ENCODE peak calls at places on chromosomes 3 and 15, in four cellular contexts. M is tibial nerve, G is lower lobe of right lung, I is cardiac muscle cell. V is an unnamed sample. For H3K9me3, the result is how much of the 10 kb centered on the place peaks cover.

GRCh38 chr3:15205934-15206661 is at the start of gene CAPN7:
- DNase-seq in G (peak), I (peak), M (peak), V (peak)

GRCh38 chr15:60975951-60976350 is 253.2 kb downstream of the RORA start:
- DNase-seq in G (no peak), M (no peak), I (no peak), V (no peak)

GRCh38 chr3:50338989-50339388 is 1.6 kb downstream of the RASSF1 start:
- DNase-seq in I (no peak), M (no peak), G (no peak), V (no peak)

GRCh38 chr3:167406876-167407492 is 26.9 kb upstream of the ZBBX start:
- DNase-seq in I (peak), M (no peak), G (no peak), V (no peak)

GRCh38 chr3:14552717-14553116 is 12.6 kb upstream of the GRIP2 start:
- DNase-seq in G (peak), I (no peak), M (no peak), V (no peak)

GRCh38 chr3:172087827-172088580 is 48.6 kb downstream of the FNDC3B start:
- DNase-seq in I (no peak), M (no peak), G (no peak), V (no peak)

GRCh38 chr3:50238549-50239026 is 2.6 kb downstream of the GNAI2 start:
- DNase-seq in G (peak), M (peak), I (no peak), V (no peak)

GRCh38 chr3:10370429-10370828 is 49.5 kb upstream of the SEC13 start:
- DNase-seq in I (no peak), G (no peak), M (no peak), V (no peak)

GRCh38 chr3:47645551-47645950 is 66.9 kb upstream of the CSPG5 start:
- DNase-seq in G (no peak), I (no peak), M (no peak), V (no peak)

GRCh38 chr3:64224826-64225606 is at the start of gene PRICKLE2:
- DNase-seq in G (peak), M (peak), I (peak), V (no peak)

GRCh38 chr3:30349507-30349906 is 256.9 kb upstream of the TGFBR2 start:
- DNase-seq in M (no peak), I (no peak), G (no peak), V (no peak)

GRCh38 chr15:54840999-54841398 is 355.7 kb downstream of the RSL24D1 start:
- DNase-seq in I (peak), M (no peak), G (no peak), V (no peak)

GRCh38 chr15:40815042-40815678 is 7.9 kb upstream of the DNAJC17 start:
- DNase-seq in G (no peak), I (peak), M (no peak), V (no peak)

GRCh38 chr15:64515196-64515595 is 54.8 kb downstream of the ZNF609 start:
- DNase-seq in M (no peak), G (no peak), I (no peak), V (no peak)

GRCh38 chr3:66121288-66121687 is 82.6 kb upstream of the MAGI1 start:
- DNase-seq in G (no peak), I (no peak), M (no peak), V (no peak)

GRCh38 chr3:175386630-175387029 is 527.5 kb downstream of the NAALADL2 start:
- DNase-seq in I (no peak), G (no peak), M (no peak), V (no peak)

GRCh38 chr3:85567074-85567676 is 608.4 kb downstream of the CADM2 start:
- DNase-seq in I (peak), M (peak), G (no peak), V (no peak)

GRCh38 chr3:19885468-19885867 is 48.5 kb downstream of the EFHB start:
- DNase-seq in G (no peak), I (peak), M (no peak), V (no peak)

GRCh38 chr15:88525418-88525817 is 21.1 kb downstream of the DET1 start:
- DNase-seq in G (no peak), M (no peak), I (no peak), V (no peak)

GRCh38 chr3:51538115-51538458 is 432 bp upstream of the RAD54L2 start:
- DNase-seq in I (no peak), G (no peak), M (no peak), V (no peak)

GRCh38 chr15:78455749-78456148 is 17.7 kb downstream of the IREB2 start:
- DNase-seq in I (no peak), M (no peak), G (no peak), V (no peak)

GRCh38 chr3:70873686-70874085 is 561.2 kb upstream of the MDFIC2 start:
- DNase-seq in G (no peak), I (no peak), M (no peak), V (no peak)
- H3K9me3 ChIP-seq in G (under half), I (under half), M (under half), V (under half)

GRCh38 chr15:36221992-36222391 is 357.4 kb upstream of the CDIN1 start:
- DNase-seq in I (no peak), M (no peak), G (no peak), V (no peak)

GRCh38 chr15:36218322-36218721 is 361.1 kb upstream of the CDIN1 start:
- DNase-seq in G (no peak), M (no peak), I (no peak), V (no peak)
- H3K9me3 ChIP-seq in G (under half), M (under half), I (under half), V (under half)

DNA sequence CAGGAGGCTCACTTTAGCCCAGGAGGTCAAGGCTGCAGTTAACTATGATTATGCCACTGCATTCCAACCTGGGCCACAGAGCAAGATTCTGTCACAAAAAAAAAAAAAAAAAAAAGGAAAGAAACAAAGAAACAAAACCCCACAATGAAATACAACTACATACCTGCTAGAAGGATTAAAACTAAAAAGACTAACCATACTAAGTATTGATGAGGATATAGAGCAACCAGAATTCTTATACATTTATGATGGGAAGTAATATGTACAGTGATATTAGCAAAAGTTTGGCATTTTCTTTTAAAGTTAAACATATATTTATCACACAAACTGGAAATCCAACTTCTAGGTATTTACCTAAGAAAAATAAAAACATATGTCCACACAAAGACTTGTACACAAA is 40.2 kb upstream of the FOXB1 start:
- DNase-seq in M (no peak), G (no peak), I (no peak), V (no peak)
- H3K9me3 ChIP-seq in M (under half), G (under half), I (under half), V (under half)

DNA sequence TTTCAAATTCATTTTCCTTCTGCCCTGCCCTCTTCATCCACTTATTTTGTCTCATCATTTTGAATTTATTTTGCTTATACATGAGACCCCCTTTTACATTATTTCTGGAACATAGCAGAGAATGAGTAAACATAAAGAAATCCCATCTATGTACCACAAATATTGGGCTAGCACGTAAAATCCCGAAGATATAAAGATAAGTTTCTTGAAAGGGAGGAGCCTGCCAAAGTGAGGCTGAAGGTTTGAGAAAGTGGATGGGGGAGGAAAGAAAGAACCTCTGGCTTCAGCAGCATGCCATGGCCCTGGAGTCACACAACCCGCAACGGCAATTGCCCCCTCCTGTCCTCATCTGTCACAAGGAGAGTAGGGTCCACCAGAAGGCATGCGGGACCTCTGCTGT is 53.9 kb upstream of the GYG1 start:
- DNase-seq in G (no peak), M (no peak), I (no peak), V (no peak)
- H3K9me3 ChIP-seq in G (under half), M (under half), I (under half), V (under half)

DNA sequence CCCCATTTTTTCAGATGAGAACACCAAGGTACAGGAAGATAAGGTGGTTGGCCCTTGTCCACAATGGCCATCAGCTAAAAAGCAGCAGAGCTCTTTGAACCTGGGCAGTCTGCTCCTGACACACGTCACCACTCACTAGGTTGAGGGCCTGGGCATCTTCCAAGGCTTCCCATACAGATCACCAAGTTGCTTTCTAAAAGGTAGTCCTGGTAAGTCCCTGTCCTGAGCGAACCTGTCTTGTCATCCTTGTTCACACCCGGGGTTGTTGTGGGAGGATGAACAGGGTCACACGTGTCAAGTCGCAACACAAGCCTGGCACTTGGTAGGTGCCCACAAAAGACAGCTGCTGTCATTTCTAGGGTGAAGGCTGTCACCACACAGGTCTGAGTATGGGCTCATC is 260.4 kb downstream of the EPHB1 start:
- DNase-seq in I (no peak), M (no peak), G (no peak), V (no peak)
- H3K9me3 ChIP-seq in I (under half), M (under half), G (under half), V (under half)

GRCh38 chr3:435161-435560 is 238.6 kb downstream of the CHL1 start:
- DNase-seq in M (no peak), I (no peak), G (no peak), V (no peak)
- H3K9me3 ChIP-seq in M (under half), I (under half), G (under half), V (under half)

GRCh38 chr3:44764248-44764647 is 2.7 kb downstream of the KIF15 start:
- DNase-seq in G (no peak), M (no peak), I (no peak), V (no peak)
- H3K9me3 ChIP-seq in G (under half), M (under half), I (under half), V (under half)

GRCh38 chr15:20659265-20659664 is 117.7 kb upstream of the GOLGA6L6 start:
- DNase-seq in G (no peak), M (no peak), I (no peak), V (no peak)
- H3K9me3 ChIP-seq in G (under half), M (under half), I (under half), V (under half)